ENCODE peak calls at places on chromosomes 16 and 17, in nine cellular contexts. M is stomach, X is breast epithelium, Z is ovary, E is heart left ventricle, C is lower leg skin, J is uterus, D is gastrocnemius medialis, U is NB4. Q is an unnamed sample.

GRCh38 chr17:22286337-22287041 is 594.2 kb downstream of the KCNJ18 start:
- DNase-seq in E (no peak), U (no peak), C (peak), J (no peak), Z (peak), X (no peak), M (peak), D (no peak), Q (peak)

GRCh38 chr17:64765191-64765889 is 103.2 kb upstream of the SMURF2 start:
- DNase-seq in J (no peak), Z (no peak), E (no peak), C (peak), U (no peak), D (no peak), X (no peak), M (no peak), Q (no peak)

GRCh38 chr17:10737168-10737622 is 7.4 kb upstream of the TMEM220 start:
- DNase-seq in C (peak), U (peak), D (peak), Z (peak), M (peak), E (peak), J (peak), X (peak), Q (peak)

GRCh38 chr16:66382966-66383299 is 16.4 kb downstream of the CDH5 start:
- DNase-seq in J (no peak), X (no peak), M (no peak), Z (no peak), D (no peak), U (no peak), C (no peak), E (no peak), Q (no peak)

GRCh38 chr16:48311242-48311641 is 63.9 kb upstream of the ABCC11 start:
- DNase-seq in C (no peak), U (no peak), J (no peak), E (no peak), X (no peak), M (no peak), Z (no peak), D (no peak), Q (no peak)

GRCh38 chr17:63140255-63140654 is 174.2 kb downstream of the TANC2 start:
- DNase-seq in C (no peak), J (no peak), D (no peak), M (no peak), Z (no peak), X (no peak), U (peak), E (no peak), Q (no peak)

GRCh38 chr17:3766783-3767182 is 34.2 kb downstream of the ITGAE start:
- DNase-seq in C (no peak), E (no peak), Z (no peak), M (no peak), J (no peak), U (no peak), D (no peak), X (no peak), Q (no peak)

GRCh38 chr16:58426095-58426494 is 33.8 kb downstream of the GINS3 start:
- DNase-seq in J (no peak), E (peak), U (peak), C (no peak), Z (no peak), D (no peak), M (no peak), X (no peak), Q (no peak)

GRCh38 chr16:85649411-85649977 is 36.4 kb downstream of the GSE1 start:
- DNase-seq in J (no peak), U (no peak), D (no peak), Z (no peak), X (no peak), C (no peak), E (no peak), M (no peak), Q (no peak)

GRCh38 chr16:84380405-84380804 is 12.1 kb downstream of the ATP2C2 start:
- DNase-seq in C (no peak), D (no peak), X (peak), U (peak), J (no peak), E (no peak), M (no peak), Z (no peak), Q (peak)

GRCh38 chr17:38352245-38353083 is 820 bp downstream of the SOCS7 start:
- DNase-seq in J (peak), U (peak), C (no peak), X (no peak), D (no peak), Z (peak), E (peak), M (peak), Q (no peak)

GRCh38 chr17:46772013-46772878 is 46.2 kb downstream of the WNT3 start:
- DNase-seq in Z (peak), U (peak), E (peak), J (no peak), D (no peak), X (no peak), C (peak), M (peak), Q (no peak)

GRCh38 chr16:10297341-10298006 is 88.4 kb upstream of the ATF7IP2 start:
- DNase-seq in X (no peak), U (peak), E (no peak), D (no peak), Z (no peak), M (no peak), C (peak), J (no peak), Q (no peak)
- TF ChIP-seq POLR2A in X (no peak), U (no peak), E (no peak), D (no peak), Z (no peak), M (no peak), C (no peak), J (no peak), Q (no peak)

DNA sequence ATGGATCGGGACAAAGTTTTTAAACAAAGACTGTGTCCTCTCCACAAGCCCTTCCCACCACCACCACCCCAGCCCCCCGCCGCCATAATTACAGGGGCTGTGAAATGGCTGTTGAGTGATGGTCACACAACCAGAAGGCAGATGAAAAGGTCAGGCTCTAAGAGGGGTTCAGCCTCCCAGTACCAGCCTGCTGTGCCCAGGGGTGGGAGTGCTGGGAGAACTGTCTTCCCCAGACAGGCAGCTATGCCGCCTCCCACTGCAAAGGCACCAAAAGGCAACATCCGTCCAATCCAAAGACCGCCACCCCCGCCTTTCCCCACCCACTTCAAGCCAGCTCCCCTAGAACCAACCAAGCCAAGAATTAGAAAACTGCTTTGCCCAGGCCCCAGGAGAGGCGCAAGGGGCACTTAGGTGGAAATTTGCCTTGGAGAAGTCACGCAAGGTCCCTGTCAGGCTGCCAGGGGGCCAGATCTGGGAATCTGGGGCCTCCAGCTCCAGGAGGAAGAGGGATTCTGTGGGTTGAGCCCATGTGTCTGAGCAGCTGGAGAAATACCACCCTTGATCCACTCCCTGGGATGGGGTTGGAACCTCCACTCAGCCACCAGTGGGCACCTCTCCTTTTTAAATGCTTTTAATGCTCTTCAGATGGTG is 14.4 kb downstream of the CARHSP1 start:
- DNase-seq in Z (peak), U (no peak), J (no peak), E (no peak), M (no peak), C (no peak), D (no peak), X (no peak), Q (no peak)
- TF ChIP-seq POLR2A in Z (no peak), U (no peak), J (no peak), E (no peak), M (no peak), C (no peak), D (no peak), X (no peak), Q (no peak)

GRCh38 chr16:10266809-10267208 is 84.6 kb upstream of the GRIN2A start:
- DNase-seq in J (no peak), D (no peak), X (no peak), Z (no peak), U (no peak), E (no peak), M (no peak), C (no peak), Q (no peak)
- TF ChIP-seq POLR2A in J (no peak), D (no peak), X (no peak), Z (no peak), U (no peak), E (no peak), M (no peak), C (no peak), Q (no peak)

DNA sequence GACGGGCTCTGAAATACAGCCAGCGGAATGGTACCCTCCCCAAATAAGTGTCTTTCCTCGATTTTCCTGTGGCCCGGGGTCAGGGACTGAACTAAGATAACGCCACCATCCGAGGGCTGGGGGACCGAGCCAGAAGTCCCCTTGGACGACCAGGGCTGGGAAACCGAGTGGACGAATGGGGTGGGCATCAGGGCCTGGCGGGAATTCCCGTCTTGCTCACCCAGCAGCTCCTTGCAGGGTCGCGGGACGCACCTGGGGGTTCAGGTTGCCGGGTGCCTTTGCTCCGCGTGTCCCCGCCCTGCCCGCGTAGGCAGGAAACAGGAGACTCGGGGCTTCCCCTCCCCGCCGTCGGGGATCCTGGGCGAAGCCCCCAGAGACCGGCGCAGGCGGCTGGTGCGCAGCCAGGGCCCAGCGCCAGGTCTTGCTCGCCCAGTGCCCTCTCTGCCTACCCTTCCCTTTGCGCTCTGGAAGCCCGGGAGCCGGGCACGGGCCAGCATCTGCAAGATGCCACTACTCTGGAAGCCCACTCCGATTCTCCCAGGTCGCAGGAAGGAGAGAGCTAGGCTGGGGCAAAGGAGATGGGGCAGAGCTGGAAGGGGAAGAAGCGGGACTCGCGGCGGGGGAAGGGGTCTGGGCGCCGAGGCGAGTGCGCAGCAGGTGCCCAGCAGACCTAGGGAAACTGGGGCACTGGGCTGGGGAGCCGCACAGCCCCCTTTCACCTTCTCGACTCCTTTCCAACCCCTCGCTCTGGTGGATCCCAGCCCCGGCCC is 729 bp upstream of the GRIN2C start:
- DNase-seq in X (no peak), J (no peak), C (no peak), Z (no peak), D (no peak), U (no peak), M (no peak), E (no peak), Q (no peak)
- TF ChIP-seq POLR2A in X (no peak), J (no peak), C (no peak), Z (no peak), D (no peak), U (no peak), M (no peak), E (no peak), Q (no peak)

DNA sequence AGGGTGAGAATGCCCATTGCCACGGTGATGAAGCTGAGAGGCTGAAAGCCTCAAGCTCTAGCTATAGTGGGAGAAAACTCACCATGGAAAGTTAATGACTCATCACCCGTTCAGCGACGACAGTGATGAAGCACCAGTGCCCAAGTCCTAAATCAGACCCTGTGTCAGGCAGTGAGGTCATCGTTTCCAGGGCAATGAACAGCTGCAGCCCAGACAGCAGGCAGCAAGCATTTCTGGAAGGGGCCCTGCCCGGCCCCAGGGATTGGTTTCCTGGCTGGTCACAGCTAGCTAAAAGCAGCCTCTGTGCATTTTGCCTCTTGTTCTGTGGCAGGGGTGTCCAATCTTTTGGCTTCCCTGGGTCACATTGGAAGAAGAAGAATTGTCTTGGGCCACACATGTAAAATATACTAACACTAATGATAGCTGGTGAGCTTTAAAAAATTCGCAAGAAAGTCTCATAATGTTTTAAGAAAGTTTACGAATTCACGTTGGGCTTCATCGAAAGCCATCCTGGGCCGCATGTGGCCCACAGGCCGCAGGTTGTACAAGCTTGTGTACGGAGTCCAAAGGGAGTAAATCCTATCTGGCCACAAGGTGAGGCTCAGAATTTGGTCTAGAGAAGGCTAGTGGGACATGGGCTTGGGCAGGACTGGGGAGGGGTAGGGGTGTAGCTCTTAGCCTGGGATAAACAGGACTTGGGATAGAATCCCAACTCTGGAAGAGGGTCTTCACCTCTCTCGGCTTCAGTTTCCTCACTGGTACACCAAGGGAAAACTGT is 40.6 kb downstream of the MIS12 start:
- DNase-seq in M (no peak), J (peak), X (no peak), E (peak), U (peak), Z (no peak), C (no peak), D (peak), Q (peak)
- TF ChIP-seq POLR2A in M (no peak), J (no peak), X (no peak), E (no peak), U (no peak), Z (no peak), C (no peak), D (no peak), Q (no peak)

GRCh38 chr17:81221842-81222619 is 734 bp downstream of the CEP131 start:
- DNase-seq in U (no peak), C (no peak), X (no peak), D (no peak), M (no peak), E (no peak), J (no peak), Z (no peak), Q (no peak)

GRCh38 chr17:81222620-81222905 is 202 bp downstream of the CEP131 start:
- DNase-seq in U (no peak), E (no peak), Z (no peak), X (no peak), M (no peak), J (no peak), C (no peak), D (no peak), Q (no peak)

GRCh38 chr17:81221371-81221841 is 1.4 kb downstream of the CEP131 start:
- DNase-seq in D (no peak), J (no peak), X (no peak), C (no peak), Z (no peak), E (no peak), M (no peak), U (peak), Q (no peak)

GRCh38 chr17:81223758-81224122 is 975 bp upstream of the CEP131 start:
- DNase-seq in E (no peak), D (no peak), J (no peak), Z (no peak), M (no peak), U (peak), X (no peak), C (no peak), Q (no peak)

DNA sequence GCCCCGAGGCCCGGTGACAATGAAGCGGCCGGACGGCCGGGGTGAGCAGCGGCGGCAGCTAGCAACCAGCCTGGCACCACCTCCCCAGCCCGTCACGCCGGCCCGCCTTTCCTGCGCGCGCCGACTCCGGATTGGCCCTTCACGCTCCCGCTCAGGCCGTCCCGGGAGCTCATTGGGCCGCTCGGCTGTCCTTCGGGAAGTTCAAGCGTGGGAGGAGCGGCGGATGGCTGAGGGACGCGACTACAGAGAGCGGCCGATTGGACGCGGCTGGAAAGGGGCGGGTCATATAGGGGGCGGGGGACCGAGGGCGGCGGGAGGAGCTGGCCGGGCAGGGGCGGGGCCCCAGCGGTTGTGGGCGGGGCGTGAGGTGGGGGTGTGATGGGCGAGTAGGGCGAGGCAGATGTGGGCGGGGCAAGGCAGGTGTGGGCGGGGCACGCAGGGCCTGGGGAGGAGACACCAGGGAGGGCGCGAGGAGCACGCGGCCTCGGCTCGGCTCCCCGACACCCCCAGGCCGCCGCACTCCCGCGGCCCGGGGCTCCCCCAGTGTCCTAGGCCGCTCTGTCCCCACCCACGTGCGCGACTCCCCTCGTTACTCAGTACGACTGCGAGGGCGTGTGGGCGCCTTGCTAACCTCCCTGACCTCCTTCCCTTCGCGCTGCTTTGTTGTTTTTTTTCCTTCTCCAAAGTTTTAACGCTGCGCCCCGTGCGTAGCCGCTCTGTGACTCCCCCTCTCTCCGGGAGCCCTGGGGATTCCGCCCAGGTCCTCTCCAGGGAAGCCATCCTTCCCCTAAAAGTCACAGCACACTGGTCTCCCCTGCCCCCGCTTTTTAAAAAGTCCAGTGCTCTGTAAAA is at the start of gene CEP131:
- DNase-seq in D (peak), M (peak), Z (peak), U (peak), J (peak), X (peak), C (peak), E (peak), Q (peak)
- TF ChIP-seq POLR2A in D (no peak), M (no peak), Z (no peak), U (peak), J (no peak), X (no peak), C (no peak), E (peak), Q (peak)

GRCh38 chr17:44348988-44349364 is 3.9 kb downstream of the GRN start:
- DNase-seq in M (no peak), E (no peak), D (no peak), C (no peak), J (no peak), Z (no peak), U (no peak), X (no peak), Q (no peak)
- TF ChIP-seq POLR2A in M (no peak), E (no peak), D (no peak), C (no peak), J (no peak), Z (no peak), U (no peak), X (no peak), Q (no peak)

Q was measured in prostate gland.